ENCODE peak calls at places on chromosomes 1 and 21, in nine cellular contexts. One of them, this sample, is unnamed.

GRCh38 chr1:12501661-12502060 is 116.3 kb downstream of the DHRS3 start:
- DNase-seq in fibroblast of pulmonary artery: peak; percentile 53
- DNase-seq in neural progenitor cell: no peak
- DNase-seq in nephron progenitor cell: no peak
- DNase-seq in mesothelial cell of epicardium: no peak
- DNase-seq in NB4: no peak
- DNase-seq in thoracic aorta: no peak
- DNase-seq in astrocyte of the spinal cord: peak; percentile 65
- DNase-seq in AG10803: peak; percentile 63
- DNase-seq in this sample: peak; percentile 86

GRCh38 chr1:119700326-119700725 is 11.4 kb upstream of the PHGDH start:
- DNase-seq in fibroblast of pulmonary artery: no peak
- DNase-seq in neural progenitor cell: no peak
- DNase-seq in nephron progenitor cell: no peak
- DNase-seq in mesothelial cell of epicardium: no peak
- DNase-seq in NB4: no peak
- DNase-seq in thoracic aorta: no peak
- DNase-seq in astrocyte of the spinal cord: no peak
- DNase-seq in AG10803: no peak
- DNase-seq in this sample: no peak

GRCh38 chr1:45913183-45913924 is 109.9 kb downstream of the MAST2 start:
- DNase-seq in fibroblast of pulmonary artery: peak; percentile 97
- DNase-seq in neural progenitor cell: peak; percentile 16
- DNase-seq in nephron progenitor cell: peak; percentile 19
- DNase-seq in mesothelial cell of epicardium: no peak
- DNase-seq in NB4: no peak
- DNase-seq in thoracic aorta: peak; percentile 59
- DNase-seq in astrocyte of the spinal cord: peak; percentile 88
- DNase-seq in AG10803: peak; percentile 97
- DNase-seq in this sample: peak; percentile 98

GRCh38 chr1:66330711-66331110 is 203.2 kb upstream of the SGIP1 start:
- DNase-seq in fibroblast of pulmonary artery: peak; percentile 56
- DNase-seq in neural progenitor cell: no peak
- DNase-seq in nephron progenitor cell: no peak
- DNase-seq in mesothelial cell of epicardium: no peak
- DNase-seq in NB4: peak; percentile 55
- DNase-seq in thoracic aorta: no peak
- DNase-seq in astrocyte of the spinal cord: peak; percentile 42
- DNase-seq in AG10803: peak; percentile 76
- DNase-seq in this sample: no peak

GRCh38 chr1:240148333-240148732 is 56.6 kb downstream of the FMN2 start:
- DNase-seq in fibroblast of pulmonary artery: no peak
- DNase-seq in neural progenitor cell: no peak
- DNase-seq in nephron progenitor cell: no peak
- DNase-seq in mesothelial cell of epicardium: no peak
- DNase-seq in NB4: no peak
- DNase-seq in thoracic aorta: no peak
- DNase-seq in astrocyte of the spinal cord: no peak
- DNase-seq in AG10803: no peak
- DNase-seq in this sample: no peak

GRCh38 chr1:10905841-10906655 is 106.4 kb upstream of the TARDBP start:
- DNase-seq in fibroblast of pulmonary artery: no peak
- DNase-seq in neural progenitor cell: no peak
- DNase-seq in nephron progenitor cell: no peak
- DNase-seq in mesothelial cell of epicardium: no peak
- DNase-seq in NB4: peak; percentile 64
- DNase-seq in thoracic aorta: no peak
- DNase-seq in astrocyte of the spinal cord: no peak
- DNase-seq in AG10803: no peak
- DNase-seq in this sample: no peak

GRCh38 chr1:3763351-3764125 is 9.0 kb upstream of the SMIM1 start:
- DNase-seq in fibroblast of pulmonary artery: no peak
- DNase-seq in neural progenitor cell: no peak
- DNase-seq in nephron progenitor cell: no peak
- DNase-seq in mesothelial cell of epicardium: no peak
- DNase-seq in NB4: no peak
- DNase-seq in thoracic aorta: no peak
- DNase-seq in astrocyte of the spinal cord: no peak
- DNase-seq in AG10803: no peak
- DNase-seq in this sample: no peak

GRCh38 chr1:3313579-3313955 is 140.9 kb upstream of the ARHGEF16 start:
- DNase-seq in fibroblast of pulmonary artery: peak; percentile 92
- DNase-seq in neural progenitor cell: peak; percentile 75
- DNase-seq in nephron progenitor cell: peak; percentile 58
- DNase-seq in mesothelial cell of epicardium: peak; percentile 73
- DNase-seq in NB4: no peak
- DNase-seq in thoracic aorta: peak; percentile 93
- DNase-seq in astrocyte of the spinal cord: peak; percentile 94
- DNase-seq in AG10803: peak; percentile 95
- DNase-seq in this sample: peak; percentile 90

GRCh38 chr21:36103434-36103833 is 31.4 kb upstream of the CBR3 start:
- DNase-seq in fibroblast of pulmonary artery: no peak
- DNase-seq in neural progenitor cell: no peak
- DNase-seq in nephron progenitor cell: no peak
- DNase-seq in mesothelial cell of epicardium: no peak
- DNase-seq in NB4: no peak
- DNase-seq in thoracic aorta: no peak
- DNase-seq in astrocyte of the spinal cord: no peak
- DNase-seq in AG10803: no peak
- DNase-seq in this sample: no peak

GRCh38 chr1:107473065-107473464 is 332.2 kb downstream of the NTNG1 start:
- DNase-seq in fibroblast of pulmonary artery: no peak
- DNase-seq in neural progenitor cell: no peak
- DNase-seq in nephron progenitor cell: no peak
- DNase-seq in mesothelial cell of epicardium: no peak
- DNase-seq in NB4: no peak
- DNase-seq in thoracic aorta: no peak
- DNase-seq in astrocyte of the spinal cord: no peak
- DNase-seq in AG10803: no peak
- DNase-seq in this sample: no peak

GRCh38 chr1:81832573-81832972 is 31.8 kb downstream of the ADGRL2 start:
- DNase-seq in fibroblast of pulmonary artery: peak; percentile 68
- DNase-seq in neural progenitor cell: peak; percentile 21
- DNase-seq in nephron progenitor cell: no peak
- DNase-seq in mesothelial cell of epicardium: no peak
- DNase-seq in NB4: no peak
- DNase-seq in thoracic aorta: no peak
- DNase-seq in astrocyte of the spinal cord: peak; percentile 85
- DNase-seq in AG10803: peak; percentile 46
- DNase-seq in this sample: peak; percentile 89

GRCh38 chr21:25809013-25809412 is 74.2 kb downstream of the GABPA start:
- DNase-seq in fibroblast of pulmonary artery: no peak
- DNase-seq in neural progenitor cell: no peak
- DNase-seq in nephron progenitor cell: no peak
- DNase-seq in mesothelial cell of epicardium: no peak
- DNase-seq in NB4: no peak
- DNase-seq in thoracic aorta: no peak
- DNase-seq in astrocyte of the spinal cord: no peak
- DNase-seq in AG10803: no peak
- DNase-seq in this sample: peak; percentile 11

GRCh38 chr1:176462671-176463225 is at the start of gene PAPPA2:
- DNase-seq in fibroblast of pulmonary artery: no peak
- DNase-seq in neural progenitor cell: no peak
- DNase-seq in nephron progenitor cell: no peak
- DNase-seq in mesothelial cell of epicardium: no peak
- DNase-seq in NB4: no peak
- DNase-seq in thoracic aorta: no peak
- DNase-seq in astrocyte of the spinal cord: no peak
- DNase-seq in AG10803: no peak
- DNase-seq in this sample: no peak

GRCh38 chr1:176461576-176461975 is 1.4 kb upstream of the PAPPA2 start:
- DNase-seq in fibroblast of pulmonary artery: no peak
- DNase-seq in neural progenitor cell: no peak
- DNase-seq in nephron progenitor cell: no peak
- DNase-seq in mesothelial cell of epicardium: no peak
- DNase-seq in NB4: no peak
- DNase-seq in thoracic aorta: no peak
- DNase-seq in astrocyte of the spinal cord: no peak
- DNase-seq in AG10803: no peak
- DNase-seq in this sample: no peak

GRCh38 chr1:176469450-176469985 is 6.5 kb downstream of the PAPPA2 start:
- DNase-seq in fibroblast of pulmonary artery: peak; percentile 18
- DNase-seq in neural progenitor cell: no peak
- DNase-seq in nephron progenitor cell: no peak
- DNase-seq in mesothelial cell of epicardium: no peak
- DNase-seq in NB4: no peak
- DNase-seq in thoracic aorta: no peak
- DNase-seq in astrocyte of the spinal cord: no peak
- DNase-seq in AG10803: peak; percentile 26
- DNase-seq in this sample: peak; percentile 49

GRCh38 chr1:176471338-176472121 is 8.6 kb downstream of the PAPPA2 start:
- DNase-seq in fibroblast of pulmonary artery: no peak
- DNase-seq in neural progenitor cell: no peak
- DNase-seq in nephron progenitor cell: no peak
- DNase-seq in mesothelial cell of epicardium: no peak
- DNase-seq in NB4: no peak
- DNase-seq in thoracic aorta: no peak
- DNase-seq in astrocyte of the spinal cord: no peak
- DNase-seq in AG10803: no peak
- DNase-seq in this sample: no peak

DNA sequence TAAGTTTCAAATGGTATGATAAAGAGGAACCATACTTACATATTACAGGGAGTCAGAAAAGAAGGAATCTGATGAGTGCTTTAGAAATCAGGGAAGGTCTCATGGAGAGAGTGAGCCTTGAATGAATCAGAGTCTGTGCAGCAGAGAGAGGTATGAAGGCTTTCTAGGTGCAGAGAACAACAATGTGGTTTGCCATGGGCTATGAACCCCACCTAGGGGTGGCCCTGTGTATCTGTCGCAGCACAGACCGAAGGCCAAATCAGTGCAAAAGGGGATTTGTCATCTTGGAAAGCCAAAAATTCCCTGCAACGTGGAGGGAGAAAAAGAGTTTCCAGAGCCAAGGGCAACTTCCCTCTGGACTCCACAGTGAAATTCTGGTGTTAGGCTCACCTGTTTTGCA is 3.5 kb downstream of the PAPPA2 start:
- DNase-seq in fibroblast of pulmonary artery: no peak
- DNase-seq in neural progenitor cell: peak; percentile 66
- DNase-seq in nephron progenitor cell: no peak
- DNase-seq in mesothelial cell of epicardium: no peak
- DNase-seq in NB4: peak; percentile 9
- DNase-seq in thoracic aorta: no peak
- DNase-seq in astrocyte of the spinal cord: no peak
- DNase-seq in AG10803: no peak
- DNase-seq in this sample: peak; percentile 18
- TF ChIP-seq CTCF in fibroblast of pulmonary artery: no peak
- TF ChIP-seq CTCF in neural progenitor cell: peak; percentile 64
- TF ChIP-seq CTCF in nephron progenitor cell: peak; percentile 51
- TF ChIP-seq CTCF in mesothelial cell of epicardium: no peak
- TF ChIP-seq CTCF in NB4: peak; percentile 25
- TF ChIP-seq CTCF in thoracic aorta: no peak
- TF ChIP-seq CTCF in astrocyte of the spinal cord: no peak
- TF ChIP-seq CTCF in AG10803: peak; percentile 19
- TF ChIP-seq CTCF in this sample: peak; percentile 42

GRCh38 chr1:49298304-49298703 is 521.6 kb upstream of the BEND5 start:
- DNase-seq in fibroblast of pulmonary artery: no peak
- DNase-seq in neural progenitor cell: no peak
- DNase-seq in nephron progenitor cell: no peak
- DNase-seq in mesothelial cell of epicardium: no peak
- DNase-seq in NB4: no peak
- DNase-seq in thoracic aorta: no peak
- DNase-seq in astrocyte of the spinal cord: no peak
- DNase-seq in AG10803: peak; percentile 34
- DNase-seq in this sample: peak; percentile 0
- TF ChIP-seq CTCF in fibroblast of pulmonary artery: no peak
- TF ChIP-seq CTCF in neural progenitor cell: no peak
- TF ChIP-seq CTCF in nephron progenitor cell: no peak
- TF ChIP-seq CTCF in mesothelial cell of epicardium: no peak
- TF ChIP-seq CTCF in NB4: no peak
- TF ChIP-seq CTCF in thoracic aorta: no peak
- TF ChIP-seq CTCF in astrocyte of the spinal cord: no peak
- TF ChIP-seq CTCF in AG10803: no peak
- TF ChIP-seq CTCF in this sample: no peak

DNA sequence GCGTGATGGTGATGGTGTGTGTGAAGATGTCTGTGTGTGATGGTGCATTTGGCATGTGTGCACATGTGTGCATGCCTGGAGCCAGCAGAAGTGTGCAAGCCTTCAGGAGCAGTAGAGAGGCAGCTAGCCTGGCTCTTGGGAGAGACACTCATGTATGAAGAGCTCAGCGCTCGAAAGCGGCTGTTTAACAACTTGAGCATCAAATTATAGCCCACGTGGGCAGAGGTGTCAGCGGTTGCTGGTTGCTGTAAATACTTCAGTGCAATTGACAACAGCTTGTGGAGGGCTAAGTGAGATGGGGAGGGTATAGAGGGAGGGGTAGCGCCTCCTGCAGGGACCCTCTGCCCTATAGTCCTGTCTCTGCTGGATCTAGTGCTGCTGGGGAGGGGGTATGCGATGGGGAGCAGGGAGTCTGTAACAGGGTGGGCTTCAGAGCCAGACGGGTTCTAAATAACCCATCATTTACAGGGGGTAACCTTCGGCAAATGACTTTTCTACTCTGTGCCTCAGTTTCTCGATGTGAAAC is 21.5 kb downstream of the FOXD2 start:
- DNase-seq in fibroblast of pulmonary artery: no peak
- DNase-seq in neural progenitor cell: no peak
- DNase-seq in nephron progenitor cell: no peak
- DNase-seq in mesothelial cell of epicardium: no peak
- DNase-seq in NB4: no peak
- DNase-seq in thoracic aorta: no peak
- DNase-seq in astrocyte of the spinal cord: no peak
- DNase-seq in AG10803: no peak
- DNase-seq in this sample: no peak
- TF ChIP-seq CTCF in fibroblast of pulmonary artery: no peak
- TF ChIP-seq CTCF in neural progenitor cell: no peak
- TF ChIP-seq CTCF in nephron progenitor cell: no peak
- TF ChIP-seq CTCF in mesothelial cell of epicardium: no peak
- TF ChIP-seq CTCF in NB4: no peak
- TF ChIP-seq CTCF in thoracic aorta: no peak
- TF ChIP-seq CTCF in astrocyte of the spinal cord: no peak
- TF ChIP-seq CTCF in AG10803: no peak
- TF ChIP-seq CTCF in this sample: no peak

GRCh38 chr1:206002160-206002559 is 1.0 kb downstream of the RAB7B start:
- DNase-seq in fibroblast of pulmonary artery: no peak
- DNase-seq in neural progenitor cell: no peak
- DNase-seq in nephron progenitor cell: no peak
- DNase-seq in mesothelial cell of epicardium: peak; percentile 14
- DNase-seq in NB4: no peak
- DNase-seq in thoracic aorta: no peak
- DNase-seq in astrocyte of the spinal cord: no peak
- DNase-seq in AG10803: no peak
- DNase-seq in this sample: no peak

GRCh38 chr1:206000641-206001339 is 2.4 kb downstream of the RAB7B start:
- DNase-seq in fibroblast of pulmonary artery: no peak
- DNase-seq in neural progenitor cell: no peak
- DNase-seq in nephron progenitor cell: no peak
- DNase-seq in mesothelial cell of epicardium: no peak
- DNase-seq in NB4: peak; percentile 27
- DNase-seq in thoracic aorta: no peak
- DNase-seq in astrocyte of the spinal cord: no peak
- DNase-seq in AG10803: peak; percentile 14
- DNase-seq in this sample: peak; percentile 74

GRCh38 chr1:205998457-205999241 is 4.5 kb downstream of the RAB7B start:
- DNase-seq in fibroblast of pulmonary artery: no peak
- DNase-seq in neural progenitor cell: peak; percentile 60
- DNase-seq in nephron progenitor cell: peak; percentile 51
- DNase-seq in mesothelial cell of epicardium: no peak
- DNase-seq in NB4: no peak
- DNase-seq in thoracic aorta: no peak
- DNase-seq in astrocyte of the spinal cord: no peak
- DNase-seq in AG10803: no peak
- DNase-seq in this sample: no peak

GRCh38 chr1:206002833-206003532 is at the start of gene RAB7B:
- DNase-seq in fibroblast of pulmonary artery: peak; percentile 81
- DNase-seq in neural progenitor cell: no peak
- DNase-seq in nephron progenitor cell: no peak
- DNase-seq in mesothelial cell of epicardium: no peak
- DNase-seq in NB4: no peak
- DNase-seq in thoracic aorta: peak; percentile 40
- DNase-seq in astrocyte of the spinal cord: peak; percentile 59
- DNase-seq in AG10803: peak; percentile 72
- DNase-seq in this sample: peak; percentile 79

GRCh38 chr1:206001476-206001888 is 1.7 kb downstream of the RAB7B start:
- DNase-seq in fibroblast of pulmonary artery: peak; percentile 94
- DNase-seq in neural progenitor cell: no peak
- DNase-seq in nephron progenitor cell: no peak
- DNase-seq in mesothelial cell of epicardium: no peak
- DNase-seq in NB4: peak; percentile 94
- DNase-seq in thoracic aorta: peak; percentile 41
- DNase-seq in astrocyte of the spinal cord: peak; percentile 92
- DNase-seq in AG10803: peak; percentile 92
- DNase-seq in this sample: peak; percentile 97
- TF ChIP-seq CTCF in fibroblast of pulmonary artery: no peak
- TF ChIP-seq CTCF in neural progenitor cell: no peak
- TF ChIP-seq CTCF in nephron progenitor cell: no peak
- TF ChIP-seq CTCF in mesothelial cell of epicardium: no peak
- TF ChIP-seq CTCF in NB4: no peak
- TF ChIP-seq CTCF in thoracic aorta: no peak
- TF ChIP-seq CTCF in astrocyte of the spinal cord: no peak
- TF ChIP-seq CTCF in AG10803: peak; percentile 14
- TF ChIP-seq CTCF in this sample: peak; percentile 1

This sample was measured in fibroblast of mammary gland.